ENCODE peak calls at places on chromosome 6, in seven cellular contexts. B is uterus, M is colonic mucosa, I is lung, H is lower lobe of right lung, E is heart left ventricle, S is prostate gland. N is an unnamed sample. For H3K4me1, the result is how much of the 10 kb centered on the place peaks cover.

GRCh38 chr6:159926542-159927203 is 35.9 kb downstream of the MAS1 start:
- DNase-seq in B (no peak), M (no peak), I (no peak), H (no peak), E (no peak), S (no peak), N (no peak)

GRCh38 chr6:56840467-56841371 is 114.2 kb upstream of the BEND6 start:
- DNase-seq in B (no peak), M (no peak), I (no peak), H (no peak), E (no peak), S (no peak), N (no peak)

GRCh38 chr6:74964871-74965441 is 240.9 kb downstream of the COL12A1 start:
- DNase-seq in B (no peak), M (no peak), I (no peak), H (no peak), E (no peak), S (no peak), N (no peak)

GRCh38 chr6:125904871-125905270 is 51.7 kb upstream of the HINT3 start:
- DNase-seq in B (no peak), M (no peak), I (no peak), H (no peak), E (no peak), S (no peak), N (no peak)

GRCh38 chr6:33091957-33092356 is 16.2 kb downstream of the HLA-DPB1 start:
- DNase-seq in B (no peak), M (peak), I (no peak), H (peak), E (no peak), S (no peak), N (peak)

GRCh38 chr6:164322533-164322932 is 908.0 kb downstream of the QKI start:
- DNase-seq in B (no peak), M (no peak), I (no peak), H (no peak), E (no peak), S (no peak), N (no peak)

GRCh38 chr6:14758421-14759043 is 487.3 kb upstream of the JARID2 start:
- DNase-seq in B (no peak), M (peak), I (no peak), H (peak), E (no peak), S (peak), N (peak)

GRCh38 chr6:130018830-130019795 is 732 bp downstream of the L3MBTL3 start:
- DNase-seq in B (peak), M (peak), I (peak), H (peak), E (no peak), S (peak), N (peak)

GRCh38 chr6:137399949-137400443 is 94.2 kb downstream of the OLIG3 start:
- DNase-seq in B (no peak), M (no peak), I (no peak), H (no peak), E (no peak), S (no peak), N (no peak)

GRCh38 chr6:151772436-151772835 is 35.0 kb upstream of the ESR1 start:
- DNase-seq in B (no peak), M (no peak), I (no peak), H (no peak), E (no peak), S (no peak), N (no peak)

GRCh38 chr6:142359271-142359960 is 57.6 kb downstream of the ADGRG6 start:
- DNase-seq in B (no peak), M (no peak), I (no peak), H (no peak), E (no peak), S (no peak), N (no peak)

GRCh38 chr6:69584913-69585729 is 211.7 kb downstream of the LMBRD1 start:
- DNase-seq in B (no peak), M (no peak), I (no peak), H (no peak), E (no peak), S (no peak), N (no peak)

GRCh38 chr6:34657307-34657978 is 39.1 kb downstream of the ILRUN start:
- DNase-seq in B (peak), M (peak), I (peak), H (no peak), E (no peak), S (peak), N (peak)

GRCh38 chr6:46730918-46731461 is 4.2 kb downstream of the PLA2G7 start:
- DNase-seq in B (no peak), M (no peak), I (no peak), H (no peak), E (no peak), S (no peak), N (no peak)

GRCh38 chr6:11604836-11605506 is 67.4 kb downstream of the TMEM170B start:
- DNase-seq in B (no peak), M (no peak), I (no peak), H (no peak), E (no peak), S (no peak), N (no peak)
- H3K4me3 ChIP-seq in B (no peak), M (no peak), I (no peak), H (no peak), E (no peak), S (no peak), N (no peak)

GRCh38 chr6:157075549-157076426 is 247.5 kb downstream of the TMEM242 start:
- DNase-seq in B (no peak), M (no peak), I (no peak), H (no peak), E (no peak), S (no peak), N (no peak)

GRCh38 chr6:157076427-157076774 is 246.9 kb downstream of the TMEM242 start:
- DNase-seq in B (no peak), M (no peak), I (no peak), H (no peak), E (no peak), S (no peak), N (no peak)

GRCh38 chr6:157077251-157077650 is 246.1 kb downstream of the TMEM242 start:
- DNase-seq in B (no peak), M (no peak), I (no peak), H (no peak), E (no peak), S (no peak), N (no peak)

GRCh38 chr6:157073596-157073995 is 249.7 kb downstream of the TMEM242 start:
- DNase-seq in B (no peak), M (no peak), I (no peak), H (no peak), E (no peak), S (no peak), N (no peak)

DNA sequence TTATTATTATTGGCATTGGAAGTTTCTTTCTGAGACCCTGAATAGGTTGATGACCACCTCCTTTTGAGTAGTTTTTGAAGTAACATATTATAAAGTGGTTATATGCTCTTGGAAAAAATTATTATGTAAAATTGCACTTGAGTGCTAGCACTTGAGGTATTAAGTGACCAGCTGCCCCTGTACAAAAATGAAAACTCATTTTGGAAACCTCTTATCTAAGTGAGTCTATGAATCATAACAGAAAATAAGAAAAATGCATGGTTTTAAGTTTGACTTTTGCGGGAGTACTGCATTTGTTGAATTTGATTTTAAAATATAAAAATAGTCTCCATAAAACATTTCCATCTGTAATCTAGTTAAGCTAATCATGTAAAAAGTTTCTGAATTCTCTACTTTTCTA is 248.3 kb downstream of the TMEM242 start:
- DNase-seq in B (no peak), M (no peak), I (no peak), H (no peak), E (no peak), S (no peak), N (no peak)
- H3K4me1 ChIP-seq in B (under half), M (under half), I (under half), H (under half), E (under half), S (under half), N (under half)

GRCh38 chr6:36392621-36393020 is 5.2 kb upstream of the ETV7 start:
- DNase-seq in B (no peak), M (no peak), I (no peak), H (no peak), E (no peak), S (no peak), N (no peak)
- TF ChIP-seq CTCF in B (no peak), M (no peak), I (no peak), H (no peak), E (no peak), S (no peak), N (no peak)

DNA sequence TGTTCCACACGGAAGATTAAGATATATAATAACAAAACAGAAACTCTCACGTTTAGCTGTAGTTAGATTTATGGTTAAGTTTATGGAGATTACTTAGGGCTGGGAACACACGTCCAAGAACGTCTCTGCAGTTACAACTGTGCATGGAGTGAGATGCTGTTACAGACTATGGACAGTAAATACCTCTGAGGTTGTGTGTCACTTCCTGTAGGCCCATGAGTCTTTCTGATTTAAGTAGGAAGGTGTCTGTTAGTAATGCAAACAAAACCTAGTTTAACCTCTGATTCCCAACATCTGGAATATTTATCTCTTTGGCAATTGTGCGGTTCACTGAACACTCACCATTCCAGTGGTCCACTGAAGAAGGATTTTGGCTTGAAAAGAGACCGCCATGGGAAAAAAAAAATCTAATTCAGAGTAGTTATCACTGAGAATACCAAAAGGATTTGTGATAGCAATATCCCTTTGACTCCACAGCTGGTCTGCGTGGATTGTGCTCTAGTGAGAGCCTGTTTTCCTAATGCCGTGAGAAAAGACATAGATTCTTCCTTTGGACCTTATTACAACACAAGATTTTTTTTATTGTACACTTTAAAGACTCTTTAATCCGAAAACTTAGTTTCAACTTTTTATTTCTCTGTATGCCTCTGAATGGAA is 478.2 kb upstream of the CITED2 start:
- DNase-seq in B (no peak), M (no peak), I (no peak), H (no peak), E (no peak), S (no peak), N (no peak)
- H3K4me3 ChIP-seq in B (no peak), M (no peak), I (no peak), H (no peak), E (no peak), S (no peak), N (no peak)

DNA sequence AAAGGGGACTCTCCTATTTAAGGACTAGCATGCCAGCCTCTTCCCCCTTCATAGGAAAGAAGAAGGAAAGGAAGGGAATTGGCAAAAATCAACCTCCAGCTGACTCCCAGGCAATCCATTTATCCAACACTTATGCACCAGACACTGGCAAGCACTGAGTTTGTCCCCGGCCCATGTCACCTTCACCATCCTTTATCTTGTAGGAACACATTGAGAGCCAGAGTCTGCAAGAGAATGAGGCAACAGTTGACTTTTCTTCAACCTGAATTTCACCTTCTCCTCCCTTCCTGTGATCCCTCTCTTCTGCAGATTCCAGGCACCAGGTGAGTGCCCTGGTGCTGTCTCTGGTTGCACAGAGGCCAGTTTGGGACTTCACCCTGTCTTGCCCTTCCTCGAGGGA is 264.3 kb upstream of the ECI2 start:
- DNase-seq in B (no peak), M (no peak), I (no peak), H (no peak), E (no peak), S (no peak), N (no peak)
- H3K4me1 ChIP-seq in B (under half), M (under half), I (under half), H (under half), E (under half), S (under half), N (under half)